ENCODE peak calls at places on chromosomes 12 and 14, in eight cellular contexts. One of them, this sample, is unnamed.

GRCh38 chr12:4441355-4442330 is 4.0 kb downstream of the FGF6 start:
- DNase-seq in HepG2: no peak
- DNase-seq in SK-N-MC: no peak
- DNase-seq in GM12878: no peak
- DNase-seq in H1: peak; percentile 55
- DNase-seq in HCT116: no peak
- DNase-seq in GM23338: peak; percentile 74
- DNase-seq in K562: no peak
- DNase-seq in this sample: no peak

GRCh38 chr12:93197067-93197593 is 180.6 kb upstream of the NUDT4 start:
- DNase-seq in SK-N-MC: no peak
- DNase-seq in HepG2: no peak
- DNase-seq in HCT116: no peak
- DNase-seq in GM23338: no peak
- DNase-seq in GM12878: no peak
- DNase-seq in K562: no peak
- DNase-seq in H1: no peak
- DNase-seq in this sample: no peak

GRCh38 chr14:100117647-100118376 is 41.6 kb downstream of the DEGS2 start:
- DNase-seq in SK-N-MC: no peak
- DNase-seq in HCT116: no peak
- DNase-seq in K562: no peak
- DNase-seq in H1: no peak
- DNase-seq in GM12878: no peak
- DNase-seq in HepG2: no peak
- DNase-seq in GM23338: no peak
- DNase-seq in this sample: no peak

GRCh38 chr14:24411468-24412454 is 13.0 kb downstream of the NYNRIN start:
- DNase-seq in H1: peak; percentile 56
- DNase-seq in K562: peak; percentile 68
- DNase-seq in HepG2: peak; percentile 69
- DNase-seq in HCT116: peak; percentile 51
- DNase-seq in GM12878: no peak
- DNase-seq in SK-N-MC: no peak
- DNase-seq in GM23338: peak; percentile 84
- DNase-seq in this sample: peak; percentile 70

GRCh38 chr14:56002876-56003625 is 115.2 kb upstream of the PELI2 start:
- DNase-seq in SK-N-MC: no peak
- DNase-seq in H1: no peak
- DNase-seq in GM12878: peak; percentile 19
- DNase-seq in HepG2: no peak
- DNase-seq in GM23338: peak; percentile 23
- DNase-seq in K562: no peak
- DNase-seq in HCT116: no peak
- DNase-seq in this sample: no peak

GRCh38 chr12:103495158-103495782 is 498 bp downstream of the C12orf42 start:
- DNase-seq in HepG2: no peak
- DNase-seq in GM23338: peak; percentile 84
- DNase-seq in SK-N-MC: no peak
- DNase-seq in GM12878: no peak
- DNase-seq in K562: no peak
- DNase-seq in HCT116: no peak
- DNase-seq in H1: peak; percentile 82
- DNase-seq in this sample: no peak

GRCh38 chr12:12585115-12585862 is 22.6 kb upstream of the DUSP16 start:
- DNase-seq in GM23338: peak; percentile 28
- DNase-seq in K562: no peak
- DNase-seq in SK-N-MC: no peak
- DNase-seq in GM12878: no peak
- DNase-seq in HCT116: no peak
- DNase-seq in HepG2: peak; percentile 39
- DNase-seq in H1: no peak
- DNase-seq in this sample: peak; percentile 31

GRCh38 chr12:27013606-27014084 is 539 bp downstream of the TM7SF3 start:
- DNase-seq in HCT116: no peak
- DNase-seq in GM12878: no peak
- DNase-seq in SK-N-MC: no peak
- DNase-seq in HepG2: no peak
- DNase-seq in GM23338: peak; percentile 20
- DNase-seq in K562: peak; percentile 45
- DNase-seq in H1: no peak
- DNase-seq in this sample: peak; percentile 55

GRCh38 chr14:56185991-56186390 is 67.8 kb downstream of the PELI2 start:
- DNase-seq in HepG2: no peak
- DNase-seq in H1: no peak
- DNase-seq in SK-N-MC: no peak
- DNase-seq in GM12878: no peak
- DNase-seq in HCT116: no peak
- DNase-seq in GM23338: no peak
- DNase-seq in K562: no peak
- DNase-seq in this sample: no peak

GRCh38 chr14:64391113-64391725 is 3.1 kb downstream of the MTHFD1 start:
- DNase-seq in H1: peak; percentile 81
- DNase-seq in HCT116: no peak
- DNase-seq in SK-N-MC: no peak
- DNase-seq in HepG2: no peak
- DNase-seq in K562: peak; percentile 8
- DNase-seq in GM23338: peak; percentile 98
- DNase-seq in GM12878: no peak
- DNase-seq in this sample: no peak

GRCh38 chr12:53190108-53190729 is 9.5 kb upstream of the CSAD start:
- DNase-seq in H1: peak; percentile 81
- DNase-seq in GM12878: no peak
- DNase-seq in HCT116: peak; percentile 23
- DNase-seq in HepG2: peak; percentile 49
- DNase-seq in SK-N-MC: no peak
- DNase-seq in K562: peak; percentile 65
- DNase-seq in GM23338: peak; percentile 91
- DNase-seq in this sample: peak; percentile 49

GRCh38 chr14:26522985-26523384 is 74.8 kb downstream of the NOVA1 start:
- DNase-seq in GM23338: no peak
- DNase-seq in GM12878: no peak
- DNase-seq in HepG2: no peak
- DNase-seq in HCT116: no peak
- DNase-seq in SK-N-MC: no peak
- DNase-seq in H1: no peak
- DNase-seq in K562: no peak
- DNase-seq in this sample: no peak

GRCh38 chr14:69614592-69614991 is 3.2 kb downstream of the SUSD6 start:
- DNase-seq in HCT116: no peak
- DNase-seq in GM12878: peak; percentile 84
- DNase-seq in H1: no peak
- DNase-seq in GM23338: no peak
- DNase-seq in K562: no peak
- DNase-seq in HepG2: no peak
- DNase-seq in SK-N-MC: no peak
- DNase-seq in this sample: no peak

GRCh38 chr12:19539836-19540235 is 100.5 kb downstream of the AEBP2 start:
- DNase-seq in GM23338: no peak
- DNase-seq in HepG2: no peak
- DNase-seq in GM12878: no peak
- DNase-seq in H1: no peak
- DNase-seq in SK-N-MC: no peak
- DNase-seq in HCT116: no peak
- DNase-seq in K562: no peak
- DNase-seq in this sample: no peak

GRCh38 chr14:91417134-91417982 is at the start of gene CCDC88C:
- DNase-seq in GM23338: peak; percentile 71
- DNase-seq in GM12878: no peak
- DNase-seq in K562: peak; percentile 77
- DNase-seq in HepG2: peak; percentile 54
- DNase-seq in HCT116: peak; percentile 22
- DNase-seq in H1: peak; percentile 79
- DNase-seq in SK-N-MC: no peak
- DNase-seq in this sample: peak; percentile 46

GRCh38 chr14:54253195-54253947 is 143.4 kb upstream of the CDKN3 start:
- DNase-seq in HCT116: peak; percentile 91
- DNase-seq in GM12878: no peak
- DNase-seq in H1: no peak
- DNase-seq in GM23338: no peak
- DNase-seq in SK-N-MC: no peak
- DNase-seq in HepG2: peak; percentile 30
- DNase-seq in K562: no peak
- DNase-seq in this sample: peak; percentile 61

GRCh38 chr14:39247256-39247655 is 13.5 kb downstream of the MIA2 start:
- DNase-seq in H1: no peak
- DNase-seq in GM12878: no peak
- DNase-seq in HCT116: no peak
- DNase-seq in HepG2: no peak
- DNase-seq in GM23338: no peak
- DNase-seq in K562: no peak
- DNase-seq in SK-N-MC: no peak
- DNase-seq in this sample: no peak

DNA sequence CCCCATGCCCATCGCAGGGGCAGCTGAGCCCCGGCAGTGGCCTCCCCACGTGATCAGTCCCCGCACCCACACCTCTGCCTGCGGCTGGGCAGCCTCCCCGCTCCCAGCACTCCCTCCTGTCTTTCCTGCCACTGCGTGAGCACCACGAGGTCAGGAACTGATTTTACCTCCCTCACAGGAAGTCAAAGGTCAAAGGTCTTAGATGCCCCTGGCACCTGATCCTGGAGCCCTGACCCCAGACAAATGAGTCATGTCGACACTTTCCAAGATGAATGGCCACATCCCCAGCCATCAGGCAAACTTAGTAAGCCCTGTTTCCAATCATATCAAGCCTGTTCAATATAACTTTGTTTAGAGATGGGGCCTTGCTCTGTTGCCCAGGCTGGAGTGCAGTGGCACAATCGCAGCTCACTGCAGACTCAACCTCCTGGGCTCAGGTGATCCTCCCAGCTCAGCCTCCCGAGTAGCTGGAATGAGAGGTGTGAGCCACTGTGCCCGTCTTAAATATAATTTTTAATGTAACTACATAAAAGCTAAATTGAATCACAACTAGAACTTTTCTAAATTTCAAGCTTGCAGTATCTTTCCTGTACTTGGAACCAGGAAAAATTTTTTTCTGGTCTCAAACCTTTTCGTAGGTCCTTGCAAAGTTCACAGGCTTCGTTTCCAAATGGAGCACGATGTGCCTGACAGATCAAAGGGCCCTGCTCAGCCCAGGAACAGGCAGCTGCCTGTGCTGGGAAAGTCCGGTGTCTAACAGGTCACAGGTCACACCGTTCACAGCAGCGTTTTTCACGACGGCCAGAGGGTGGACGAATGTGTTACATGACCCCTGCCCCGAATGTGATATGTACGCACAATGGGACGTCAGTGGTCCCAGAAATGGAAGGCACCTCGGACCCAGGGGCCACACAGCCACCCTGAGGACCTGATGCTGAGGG is 1.9 kb downstream of the LRCOL1 start:
- DNase-seq in GM23338: no peak
- DNase-seq in SK-N-MC: no peak
- DNase-seq in GM12878: no peak
- DNase-seq in HCT116: no peak
- DNase-seq in K562: no peak
- DNase-seq in HepG2: peak; percentile 83
- DNase-seq in H1: no peak
- DNase-seq in this sample: no peak
- TF ChIP-seq POLR2AphosphoS5 in GM23338: no peak
- TF ChIP-seq POLR2AphosphoS5 in SK-N-MC: no peak
- TF ChIP-seq POLR2AphosphoS5 in GM12878: no peak
- TF ChIP-seq POLR2AphosphoS5 in HCT116: no peak
- TF ChIP-seq POLR2AphosphoS5 in K562: no peak
- TF ChIP-seq POLR2AphosphoS5 in HepG2: no peak
- TF ChIP-seq POLR2AphosphoS5 in H1: no peak
- TF ChIP-seq POLR2AphosphoS5 in this sample: no peak

DNA sequence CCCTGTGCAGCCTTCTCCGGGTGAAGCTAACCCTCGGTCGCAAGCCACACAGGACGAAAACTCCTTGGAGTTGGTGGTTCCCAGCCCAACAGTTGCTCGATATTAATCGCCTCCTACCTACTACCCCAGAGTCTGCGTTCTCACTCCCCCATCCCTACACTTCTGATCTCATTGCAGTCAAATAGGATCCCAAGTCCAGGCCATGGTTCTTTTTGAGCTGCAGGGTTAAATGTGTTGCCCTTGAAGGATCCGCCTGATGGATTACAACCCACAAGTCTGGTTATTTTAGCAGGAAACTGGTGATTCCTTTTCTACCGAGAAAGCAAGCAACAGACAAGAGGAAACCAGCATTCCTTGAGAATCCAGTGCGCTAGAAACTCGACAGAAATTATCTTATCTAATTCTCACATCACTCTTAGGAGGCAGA is 755 bp upstream of the NIN start:
- DNase-seq in K562: peak; percentile 13
- DNase-seq in GM12878: no peak
- DNase-seq in SK-N-MC: no peak
- DNase-seq in H1: no peak
- DNase-seq in HepG2: no peak
- DNase-seq in HCT116: no peak
- DNase-seq in GM23338: peak; percentile 45
- DNase-seq in this sample: no peak
- TF ChIP-seq EZH2 in K562: no peak
- TF ChIP-seq EZH2 in GM12878: no peak
- TF ChIP-seq EZH2 in SK-N-MC: no peak
- TF ChIP-seq EZH2 in H1: no peak
- TF ChIP-seq EZH2 in HepG2: peak; percentile 58
- TF ChIP-seq EZH2 in HCT116: no peak
- TF ChIP-seq EZH2 in GM23338: peak; percentile 65
- TF ChIP-seq EZH2 in this sample: no peak

GRCh38 chr12:111635524-111635923 is 36.4 kb upstream of the ATXN2 start:
- DNase-seq in SK-N-MC: no peak
- DNase-seq in GM12878: no peak
- DNase-seq in HCT116: no peak
- DNase-seq in HepG2: no peak
- DNase-seq in H1: no peak
- DNase-seq in K562: peak; percentile 83
- DNase-seq in GM23338: no peak
- DNase-seq in this sample: no peak
- H3K4me3 ChIP-seq in SK-N-MC: peak overlapping the region; percentile 75
- H3K4me3 ChIP-seq in GM12878: no peak overlapping the region
- H3K4me3 ChIP-seq in HCT116: no peak overlapping the region
- H3K4me3 ChIP-seq in HepG2: peak overlapping the region; percentile 4
- H3K4me3 ChIP-seq in H1: no peak overlapping the region
- H3K4me3 ChIP-seq in K562: peak overlapping the region; percentile 10
- H3K4me3 ChIP-seq in GM23338: no peak overlapping the region
- H3K4me3 ChIP-seq in this sample: no peak overlapping the region

GRCh38 chr14:105422695-105423487 is 3.3 kb downstream of the MTA1 start:
- DNase-seq in GM23338: no peak
- DNase-seq in GM12878: no peak
- DNase-seq in SK-N-MC: no peak
- DNase-seq in H1: no peak
- DNase-seq in HCT116: no peak
- DNase-seq in K562: no peak
- DNase-seq in HepG2: no peak
- DNase-seq in this sample: no peak

GRCh38 chr14:105420141-105420975 is 731 bp downstream of the MTA1 start:
- DNase-seq in HCT116: no peak
- DNase-seq in K562: no peak
- DNase-seq in SK-N-MC: no peak
- DNase-seq in GM12878: no peak
- DNase-seq in GM23338: peak; percentile 27
- DNase-seq in HepG2: no peak
- DNase-seq in H1: no peak
- DNase-seq in this sample: no peak

GRCh38 chr14:105420976-105421674 is 1.5 kb downstream of the MTA1 start:
- DNase-seq in H1: no peak
- DNase-seq in SK-N-MC: no peak
- DNase-seq in GM12878: no peak
- DNase-seq in K562: no peak
- DNase-seq in GM23338: no peak
- DNase-seq in HepG2: no peak
- DNase-seq in HCT116: no peak
- DNase-seq in this sample: no peak

GRCh38 chr14:105423488-105424195 is 4.0 kb downstream of the MTA1 start:
- DNase-seq in HCT116: no peak
- DNase-seq in GM23338: no peak
- DNase-seq in GM12878: no peak
- DNase-seq in K562: no peak
- DNase-seq in SK-N-MC: no peak
- DNase-seq in HepG2: no peak
- DNase-seq in H1: no peak
- DNase-seq in this sample: no peak

GRCh38 chr14:105421723-105422615 is 2.3 kb downstream of the MTA1 start:
- DNase-seq in H1: no peak
- DNase-seq in GM12878: no peak
- DNase-seq in HepG2: no peak
- DNase-seq in K562: no peak
- DNase-seq in HCT116: no peak
- DNase-seq in SK-N-MC: no peak
- DNase-seq in GM23338: no peak
- DNase-seq in this sample: no peak
- TF ChIP-seq POLR2AphosphoS5 in H1: no peak
- TF ChIP-seq POLR2AphosphoS5 in GM12878: no peak
- TF ChIP-seq POLR2AphosphoS5 in HepG2: no peak
- TF ChIP-seq POLR2AphosphoS5 in K562: no peak
- TF ChIP-seq POLR2AphosphoS5 in HCT116: no peak
- TF ChIP-seq POLR2AphosphoS5 in SK-N-MC: no peak
- TF ChIP-seq POLR2AphosphoS5 in GM23338: no peak
- TF ChIP-seq POLR2AphosphoS5 in this sample: no peak